ENCODE peak calls at places on chromosomes 4 and X, in four cellular contexts. One of them, this sample, is unnamed. For H3K9me3, the result is how much of the 10 kb centered on the place peaks cover.

GRCh38 chrX:18617351-18617750 is 54.6 kb downstream of the RS1 start:
- DNase-seq in heart right ventricle: no peak
- DNase-seq in MG63: no peak
- DNase-seq in CD8-positive, alpha-beta memory T cell: no peak
- DNase-seq in this sample: no peak

GRCh38 chr4:103306870-103307345 is 108.8 kb upstream of the CENPE start:
- DNase-seq in MG63: no peak
- DNase-seq in CD8-positive, alpha-beta memory T cell: no peak
- DNase-seq in heart right ventricle: no peak
- DNase-seq in this sample: no peak

GRCh38 chrX:51215266-51215665 is 117.4 kb upstream of the NUDT10 start:
- DNase-seq in heart right ventricle: no peak
- DNase-seq in MG63: no peak
- DNase-seq in CD8-positive, alpha-beta memory T cell: no peak
- DNase-seq in this sample: no peak

GRCh38 chr4:159551268-159551667 is 448.4 kb downstream of the RAPGEF2 start:
- DNase-seq in CD8-positive, alpha-beta memory T cell: no peak
- DNase-seq in heart right ventricle: no peak
- DNase-seq in MG63: no peak
- DNase-seq in this sample: no peak

GRCh38 chr4:16027114-16027513 is 56.7 kb downstream of the PROM1 start:
- DNase-seq in MG63: no peak
- DNase-seq in heart right ventricle: no peak
- DNase-seq in CD8-positive, alpha-beta memory T cell: no peak
- DNase-seq in this sample: no peak

GRCh38 chrX:100695302-100695701 is 36.6 kb downstream of the SYTL4 start:
- DNase-seq in MG63: no peak
- DNase-seq in heart right ventricle: no peak
- DNase-seq in CD8-positive, alpha-beta memory T cell: no peak
- DNase-seq in this sample: no peak

GRCh38 chrX:56026816-56027215 is 205.3 kb upstream of the KLF8 start:
- DNase-seq in heart right ventricle: no peak
- DNase-seq in MG63: no peak
- DNase-seq in CD8-positive, alpha-beta memory T cell: no peak
- DNase-seq in this sample: no peak

GRCh38 chr4:165325732-165326512 is 1.5 kb upstream of the MSMO1 start:
- DNase-seq in CD8-positive, alpha-beta memory T cell: no peak
- DNase-seq in heart right ventricle: no peak
- DNase-seq in MG63: peak
- DNase-seq in this sample: no peak

GRCh38 chr4:1412376-1413220 is 6.4 kb upstream of the NKX1-1 start:
- DNase-seq in heart right ventricle: no peak
- DNase-seq in MG63: no peak
- DNase-seq in CD8-positive, alpha-beta memory T cell: no peak
- DNase-seq in this sample: no peak

GRCh38 chr4:79225360-79225759 is 100.5 kb downstream of the NAA11 start:
- DNase-seq in heart right ventricle: no peak
- DNase-seq in CD8-positive, alpha-beta memory T cell: no peak
- DNase-seq in MG63: no peak
- DNase-seq in this sample: no peak

GRCh38 chr4:41257257-41257900 is 651 bp downstream of the UCHL1 start:
- DNase-seq in MG63: peak
- DNase-seq in heart right ventricle: peak
- DNase-seq in CD8-positive, alpha-beta memory T cell: no peak
- DNase-seq in this sample: no peak

GRCh38 chrX:43386872-43387271 is 269.2 kb upstream of the MAOA start:
- DNase-seq in MG63: no peak
- DNase-seq in CD8-positive, alpha-beta memory T cell: no peak
- DNase-seq in heart right ventricle: no peak
- DNase-seq in this sample: no peak

GRCh38 chrX:72045552-72046277 is 86.0 kb downstream of the RTL5 start:
- DNase-seq in heart right ventricle: no peak
- DNase-seq in CD8-positive, alpha-beta memory T cell: no peak
- DNase-seq in MG63: no peak
- DNase-seq in this sample: no peak

GRCh38 chr4:13612569-13612968 is 15.0 kb downstream of the BOD1L1 start:
- DNase-seq in CD8-positive, alpha-beta memory T cell: no peak
- DNase-seq in MG63: no peak
- DNase-seq in heart right ventricle: no peak
- DNase-seq in this sample: no peak

GRCh38 chr4:104424368-104424921 is 70.2 kb downstream of the CXXC4 start:
- DNase-seq in MG63: no peak
- DNase-seq in CD8-positive, alpha-beta memory T cell: no peak
- DNase-seq in heart right ventricle: no peak
- DNase-seq in this sample: no peak

GRCh38 chrX:70613295-70613694 is 168.7 kb downstream of the DLG3 start:
- DNase-seq in CD8-positive, alpha-beta memory T cell: no peak
- DNase-seq in heart right ventricle: no peak
- DNase-seq in MG63: no peak
- DNase-seq in this sample: no peak

GRCh38 chr4:40458683-40459082 is 123.5 kb downstream of the CHRNA9 start:
- DNase-seq in MG63: no peak
- DNase-seq in heart right ventricle: no peak
- DNase-seq in CD8-positive, alpha-beta memory T cell: no peak
- DNase-seq in this sample: no peak

GRCh38 chr4:102531441-102531840 is 30.3 kb downstream of the NFKB1 start:
- DNase-seq in heart right ventricle: no peak
- DNase-seq in MG63: no peak
- DNase-seq in CD8-positive, alpha-beta memory T cell: no peak
- DNase-seq in this sample: no peak

GRCh38 chr4:118112647-118113046 is 78.4 kb downstream of the NDST3 start:
- DNase-seq in heart right ventricle: no peak
- DNase-seq in MG63: no peak
- DNase-seq in CD8-positive, alpha-beta memory T cell: no peak
- DNase-seq in this sample: no peak

GRCh38 chr4:16083217-16084191 is at the start of gene PROM1:
- DNase-seq in CD8-positive, alpha-beta memory T cell: no peak
- DNase-seq in heart right ventricle: peak
- DNase-seq in MG63: peak
- DNase-seq in this sample: no peak

GRCh38 chr4:95415346-95415771 is 133.4 kb downstream of the UNC5C start:
- DNase-seq in CD8-positive, alpha-beta memory T cell: no peak
- DNase-seq in MG63: no peak
- DNase-seq in heart right ventricle: no peak
- DNase-seq in this sample: no peak

GRCh38 chrX:11190745-11191510 is 79.8 kb downstream of the HCCS start:
- DNase-seq in CD8-positive, alpha-beta memory T cell: no peak
- DNase-seq in heart right ventricle: no peak
- DNase-seq in MG63: no peak
- DNase-seq in this sample: no peak

GRCh38 chr4:185573651-185574199 is 38.4 kb upstream of the PDLIM3 start:
- DNase-seq in MG63: peak
- DNase-seq in heart right ventricle: no peak
- DNase-seq in CD8-positive, alpha-beta memory T cell: no peak
- DNase-seq in this sample: no peak

GRCh38 chr4:103076777-103077347 is 301 bp upstream of the SLC9B2 start:
- DNase-seq in heart right ventricle: no peak
- DNase-seq in CD8-positive, alpha-beta memory T cell: no peak
- DNase-seq in MG63: no peak
- DNase-seq in this sample: no peak

GRCh38 chr4:127219247-127219646 is 413.5 kb upstream of the INTU start:
- DNase-seq in CD8-positive, alpha-beta memory T cell: no peak
- DNase-seq in MG63: no peak
- DNase-seq in heart right ventricle: no peak
- DNase-seq in this sample: no peak

GRCh38 chr4:87414806-87415205 is 7.6 kb upstream of the NUDT9 start:
- DNase-seq in MG63: no peak
- DNase-seq in CD8-positive, alpha-beta memory T cell: no peak
- DNase-seq in heart right ventricle: no peak
- DNase-seq in this sample: no peak

DNA sequence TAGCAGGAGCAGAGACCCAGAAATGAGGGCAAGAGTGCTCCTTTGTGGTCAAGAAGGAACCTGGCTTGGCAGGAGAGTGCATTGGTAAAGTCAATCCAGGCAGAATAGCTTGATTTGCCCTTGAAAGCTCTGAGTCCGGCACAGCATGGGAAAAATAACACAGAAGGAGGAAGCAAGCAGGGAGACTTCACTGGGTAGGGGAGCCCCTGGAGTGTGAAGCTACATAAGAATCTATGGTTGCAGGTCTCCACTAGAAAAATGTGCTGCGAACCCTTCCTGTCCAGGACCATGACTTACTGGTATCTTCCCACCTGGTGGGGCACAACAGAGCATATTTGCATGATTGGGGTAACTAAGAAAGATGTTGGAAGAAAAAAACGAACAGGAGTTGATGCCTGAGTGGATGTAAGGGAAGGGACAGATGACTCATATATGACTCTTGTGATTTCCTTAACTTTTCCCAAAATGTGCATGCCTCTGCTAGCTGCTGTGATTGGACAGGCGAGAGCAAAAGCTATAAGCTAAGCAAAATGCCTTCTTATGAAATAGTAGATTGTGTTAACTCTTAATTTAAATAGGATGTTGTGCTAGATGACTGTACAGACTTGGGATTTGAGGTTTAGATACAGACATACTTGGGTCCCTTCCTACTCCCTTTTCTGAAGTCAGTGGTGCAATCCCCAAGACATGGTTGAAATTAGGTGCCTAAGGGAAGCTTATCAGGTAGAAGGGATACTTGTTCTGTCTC is 3.3 kb downstream of the IL13RA1 start:
- DNase-seq in CD8-positive, alpha-beta memory T cell: no peak
- DNase-seq in MG63: no peak
- DNase-seq in heart right ventricle: no peak
- DNase-seq in this sample: no peak
- H3K4me3 ChIP-seq in CD8-positive, alpha-beta memory T cell: no peak
- H3K4me3 ChIP-seq in MG63: no peak
- H3K4me3 ChIP-seq in heart right ventricle: no peak
- H3K4me3 ChIP-seq in this sample: no peak

DNA sequence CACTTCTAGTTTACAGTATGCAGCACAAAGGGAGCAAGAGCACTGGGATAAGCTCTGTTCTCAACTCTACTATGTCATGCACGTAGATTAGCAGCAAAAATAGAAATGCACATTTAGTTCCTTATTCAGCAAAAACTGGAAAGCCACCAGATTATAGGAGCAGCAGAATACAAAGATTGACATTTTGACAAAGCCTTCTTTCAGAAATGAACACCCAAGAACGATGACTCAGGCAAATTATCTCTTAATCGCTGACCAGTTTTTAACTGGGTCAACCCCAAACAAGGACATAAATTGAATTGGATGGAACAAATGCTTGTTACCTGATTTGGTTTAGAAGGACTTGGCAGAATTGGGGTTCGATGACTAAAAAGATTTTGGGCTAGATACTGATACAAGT is 775.3 kb upstream of the HS3ST1 start:
- DNase-seq in CD8-positive, alpha-beta memory T cell: no peak
- DNase-seq in MG63: no peak
- DNase-seq in heart right ventricle: no peak
- DNase-seq in this sample: no peak
- H3K9me3 ChIP-seq in CD8-positive, alpha-beta memory T cell: under half
- H3K9me3 ChIP-seq in MG63: under half
- H3K9me3 ChIP-seq in heart right ventricle: under half
- H3K9me3 ChIP-seq in this sample: under half

DNA sequence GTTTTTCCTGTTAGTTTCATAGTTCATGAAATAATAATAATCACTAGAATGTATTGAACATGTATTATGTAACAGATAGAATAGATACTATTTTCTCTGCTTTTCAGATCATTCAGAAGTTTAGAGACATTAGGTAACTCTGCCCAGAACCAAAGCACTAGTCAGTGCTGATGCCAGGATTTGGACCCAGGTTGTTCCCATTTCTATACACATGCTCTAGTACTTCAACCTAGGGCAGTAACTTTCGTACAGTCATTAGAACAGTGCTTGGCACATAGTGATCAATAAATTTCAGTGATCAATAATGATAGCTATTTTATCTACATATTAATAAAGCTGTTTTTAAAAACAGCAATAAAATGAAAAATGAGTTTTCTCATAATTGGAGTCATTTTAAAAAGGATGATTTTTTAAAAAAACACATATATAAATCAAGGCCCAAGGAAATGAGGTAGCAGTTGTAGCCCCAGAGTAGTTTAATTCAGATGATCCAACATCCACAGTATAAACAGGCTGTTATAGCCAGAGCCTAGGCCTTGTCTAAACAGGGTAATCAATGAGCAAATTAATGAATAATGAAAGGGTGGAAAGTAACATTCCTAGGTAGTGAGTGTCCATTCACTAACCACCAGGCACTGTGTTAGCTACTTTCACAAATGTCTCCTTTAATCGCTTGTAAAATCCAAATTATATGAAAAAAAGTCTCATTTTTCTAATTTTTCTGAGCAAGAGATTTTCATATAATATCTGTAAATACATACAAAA is 25.6 kb downstream of the TXK start:
- DNase-seq in CD8-positive, alpha-beta memory T cell: no peak
- DNase-seq in MG63: no peak
- DNase-seq in heart right ventricle: no peak
- DNase-seq in this sample: no peak
- H3K4me3 ChIP-seq in CD8-positive, alpha-beta memory T cell: no peak
- H3K4me3 ChIP-seq in MG63: no peak
- H3K4me3 ChIP-seq in heart right ventricle: no peak
- H3K4me3 ChIP-seq in this sample: no peak

GRCh38 chr4:212438-213174 is 88.3 kb downstream of the ZNF718 start:
- DNase-seq in CD8-positive, alpha-beta memory T cell: no peak
- DNase-seq in MG63: no peak
- DNase-seq in heart right ventricle: peak
- DNase-seq in this sample: no peak

GRCh38 chr4:213971-214370 is 89.7 kb downstream of the ZNF718 start:
- DNase-seq in MG63: no peak
- DNase-seq in heart right ventricle: no peak
- DNase-seq in CD8-positive, alpha-beta memory T cell: no peak
- DNase-seq in this sample: no peak

DNA sequence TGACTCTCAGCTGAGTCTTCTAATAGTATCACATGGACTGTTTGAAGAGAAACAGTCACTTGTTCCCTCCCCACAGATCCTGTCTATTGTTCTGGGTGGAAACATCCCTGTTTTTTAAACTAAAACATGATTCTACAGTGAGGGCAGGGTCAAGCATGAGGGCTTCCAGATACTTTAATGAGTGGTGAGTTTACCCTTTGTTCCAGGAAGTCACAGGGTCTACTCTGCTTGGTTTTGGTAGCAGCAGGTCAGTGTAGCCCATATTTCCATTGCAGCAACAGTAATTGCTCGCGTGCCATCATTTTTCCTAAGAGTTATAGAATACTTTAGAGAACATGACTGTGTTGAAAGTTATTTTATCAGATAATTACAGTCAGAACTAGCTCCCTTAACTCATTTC is 87.4 kb downstream of the ZNF732 start:
- DNase-seq in CD8-positive, alpha-beta memory T cell: no peak
- DNase-seq in heart right ventricle: no peak
- DNase-seq in MG63: no peak
- DNase-seq in this sample: no peak
- H3K9me3 ChIP-seq in CD8-positive, alpha-beta memory T cell: under half
- H3K9me3 ChIP-seq in heart right ventricle: under half
- H3K9me3 ChIP-seq in MG63: under half
- H3K9me3 ChIP-seq in this sample: under half

This sample was measured in effector memory CD4-positive, alpha-beta T cell.